ENCODE peak calls at places on chromosomes 7 and 10, in four cellular contexts. U is Right ventricle myocardium inferior, R is WERI-Rb-1, P is lower lobe of right lung. M is an unnamed sample.

GRCh38 chr7:20447021-20447420 is 116.3 kb downstream of the ITGB8 start:
- DNase-seq in P (no peak), R (no peak), U (no peak), M (no peak)

GRCh38 chr7:10998984-10999757 is 25.5 kb downstream of the PHF14 start:
- DNase-seq in U (no peak), R (no peak), P (no peak), M (no peak)

GRCh38 chr10:122939819-122940543 is 14.0 kb downstream of the C10orf88 start:
- DNase-seq in R (no peak), U (no peak), P (no peak), M (no peak)

GRCh38 chr7:134827889-134828288 is 48.5 kb downstream of the CALD1 start:
- DNase-seq in R (no peak), P (no peak), U (no peak), M (no peak)

GRCh38 chr10:111360260-111360925 is 283.6 kb downstream of the ADRA2A start:
- DNase-seq in R (peak), P (peak), U (no peak), M (no peak)

GRCh38 chr10:132158810-132159209 is 27.9 kb upstream of the DPYSL4 start:
- DNase-seq in U (no peak), R (no peak), P (no peak), M (no peak)

GRCh38 chr10:88851706-88852105 is at the start of gene ANKRD22:
- DNase-seq in R (no peak), P (peak), U (peak), M (no peak)

GRCh38 chr10:33886299-33886698 is 551.8 kb upstream of the NRP1 start:
- DNase-seq in U (no peak), P (no peak), R (no peak), M (no peak)

GRCh38 chr10:86443069-86443468 is 76.5 kb upstream of the GRID1 start:
- DNase-seq in U (no peak), R (no peak), P (no peak), M (no peak)

GRCh38 chr7:85186521-85187241 is at the start of gene SEMA3D:
- DNase-seq in R (peak), U (peak), P (peak), M (peak)

GRCh38 chr10:47062801-47063200 is 151.6 kb downstream of the PTPN20 start:
- DNase-seq in P (no peak), R (peak), U (no peak), M (no peak)

GRCh38 chr7:115561341-115562110 is 469.0 kb downstream of the TFEC start:
- DNase-seq in R (no peak), U (no peak), P (no peak), M (no peak)

GRCh38 chr7:53900856-53901528 is 641.2 kb upstream of the VSTM2A start:
- DNase-seq in R (no peak), U (no peak), P (no peak), M (no peak)

GRCh38 chr7:46212425-46213153 is 291.5 kb upstream of the IGFBP3 start:
- DNase-seq in P (no peak), R (no peak), U (no peak), M (no peak)

GRCh38 chr7:41425926-41426325 is 277.0 kb downstream of the INHBA start:
- DNase-seq in U (no peak), P (no peak), R (no peak), M (no peak)

GRCh38 chr10:131997366-131998049 is 15.8 kb upstream of the BNIP3 start:
- DNase-seq in P (peak), R (no peak), U (no peak), M (no peak)

GRCh38 chr7:85510287-85510686 is 323.4 kb upstream of the SEMA3D start:
- DNase-seq in U (no peak), R (no peak), P (no peak), M (peak)

GRCh38 chr7:137961200-137962177 is 40.4 kb downstream of the CREB3L2 start:
- DNase-seq in P (no peak), R (no peak), U (no peak), M (no peak)

GRCh38 chr10:37803269-37803668 is 54.1 kb downstream of the ZNF248 start:
- DNase-seq in U (no peak), R (no peak), P (no peak), M (no peak)

GRCh38 chr10:776772-777171 is 87.3 kb upstream of the DIP2C start:
- DNase-seq in P (no peak), R (no peak), U (no peak), M (no peak)

GRCh38 chr10:102433619-102434046 is 1.3 kb upstream of the CUEDC2 start:
- DNase-seq in U (no peak), R (no peak), P (peak), M (no peak)

GRCh38 chr10:23453465-23453864 is 14.6 kb downstream of the OTUD1 start:
- DNase-seq in R (no peak), U (no peak), P (no peak), M (no peak)

GRCh38 chr10:13859979-13860619 is 273.3 kb downstream of the PRPF18 start:
- DNase-seq in U (no peak), P (no peak), R (no peak), M (no peak)

GRCh38 chr10:96904648-96905047 is 72.5 kb downstream of the LCOR start:
- DNase-seq in U (no peak), P (no peak), R (no peak), M (no peak)

GRCh38 chr10:44928462-44928861 is 17.3 kb downstream of the TMEM72 start:
- DNase-seq in U (no peak), R (no peak), P (no peak), M (no peak)

GRCh38 chr10:77925410-77925794 is 1.2 kb downstream of the DLG5 start:
- DNase-seq in P (no peak), U (no peak), R (peak), M (no peak)

GRCh38 chr10:12512292-12513002 is 163.1 kb downstream of the CAMK1D start:
- DNase-seq in R (no peak), U (no peak), P (no peak), M (no peak)

GRCh38 chr7:38021892-38022291 is 101.5 kb downstream of the EPDR1 start:
- DNase-seq in P (no peak), U (no peak), R (no peak), M (no peak)

GRCh38 chr7:139995034-139995915 is 67.5 kb downstream of the PARP12 start:
- DNase-seq in R (no peak), U (no peak), P (no peak), M (no peak)

GRCh38 chr7:154581251-154581890 is 421.6 kb downstream of the PAXIP1 start:
- DNase-seq in R (no peak), U (no peak), P (no peak), M (no peak)

M was measured in NCI-H524 treated with DMSO at 0.1 percent for 48 hours.